ENCODE peak calls at places on chromosomes 6 and 20, in four cellular contexts. W is H9, E is cardiac muscle cell, I is epithelial cell of proximal tubule. F is an unnamed sample.

GRCh38 chr20:34045294-34045693 is 51.6 kb downstream of the RALY start:
- DNase-seq in W (no peak), I (no peak), E (peak; percentile 82), F (no peak)

GRCh38 chr6:84511929-84512328 is 252.5 kb downstream of the TBX18 start:
- DNase-seq in W (no peak), I (no peak), E (no peak), F (no peak)

GRCh38 chr6:69026243-69026642 is 391.2 kb downstream of the ADGRB3 start:
- DNase-seq in I (peak; percentile 52), E (no peak), W (no peak), F (no peak)

GRCh38 chr6:56435754-56436153 is 188.4 kb upstream of the COL21A1 start:
- DNase-seq in W (no peak), E (no peak), I (no peak), F (no peak)

GRCh38 chr6:131103296-131103695 is 32.0 kb upstream of the AKAP7 start:
- DNase-seq in I (no peak), W (no peak), E (no peak), F (no peak)

GRCh38 chr6:121884056-121884455 is 448.6 kb downstream of the GJA1 start:
- DNase-seq in E (no peak), W (no peak), I (no peak), F (no peak)

GRCh38 chr20:54257090-54257816 is 49.4 kb downstream of the PFDN4 start:
- DNase-seq in I (peak; percentile 87), W (no peak), E (peak; percentile 95), F (no peak)

GRCh38 chr6:144335914-144336313 is 50.8 kb downstream of the UTRN start:
- DNase-seq in W (no peak), E (no peak), I (no peak), F (no peak)

GRCh38 chr6:67630146-67630545 is 1004.9 kb upstream of the ADGRB3 start:
- DNase-seq in I (peak; percentile 7), W (no peak), E (peak; percentile 97), F (no peak)

GRCh38 chr6:165848099-165848461 is 185.0 kb upstream of the PDE10A start:
- DNase-seq in I (no peak), W (peak; percentile 55), E (no peak), F (peak; percentile 30)
- TF ChIP-seq CTCF in I (peak; percentile 30), W (peak; percentile 76), E (peak; percentile 28), F (peak; percentile 62)

GRCh38 chr6:35080016-35080680 is 61.0 kb downstream of the TCP11 start:
- DNase-seq in E (no peak), W (no peak), I (no peak), F (no peak)

GRCh38 chr6:35081426-35081851 is 59.7 kb downstream of the TCP11 start:
- DNase-seq in E (no peak), W (no peak), I (no peak), F (no peak)

GRCh38 chr6:35082046-35082732 is 59.0 kb downstream of the TCP11 start:
- DNase-seq in W (no peak), I (no peak), E (no peak), F (no peak)

GRCh38 chr6:35079311-35080000 is 61.7 kb downstream of the TCP11 start:
- DNase-seq in I (no peak), W (no peak), E (no peak), F (no peak)

DNA sequence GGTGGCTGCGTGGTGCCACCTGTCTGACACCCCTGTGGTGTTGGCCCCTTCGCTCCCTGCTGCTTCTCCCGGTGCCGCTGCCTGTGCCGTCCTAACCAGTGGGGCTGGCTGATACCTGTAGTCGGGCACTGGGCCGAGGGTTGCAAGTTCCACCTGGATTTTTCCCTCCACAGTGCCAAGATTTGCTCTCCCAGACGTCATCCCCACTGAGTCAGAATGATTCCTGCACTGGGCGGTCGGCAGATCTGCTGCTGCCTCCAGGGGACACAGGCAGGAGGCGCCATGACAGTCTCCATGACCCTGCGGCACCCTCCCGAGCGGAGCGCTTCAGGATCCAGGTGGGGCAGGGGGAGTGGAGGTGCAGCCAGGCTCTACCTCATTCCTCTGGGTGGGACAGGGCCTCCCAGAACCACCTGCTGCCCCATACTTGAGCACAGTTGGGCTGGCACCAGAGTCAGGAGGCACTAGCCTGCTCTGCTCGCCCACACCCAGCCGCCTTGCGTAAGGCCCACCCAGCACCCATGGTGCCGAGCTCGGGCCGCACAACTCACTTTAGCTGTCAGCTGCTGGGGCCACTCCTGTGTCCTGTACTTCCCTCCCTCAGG is 60.2 kb downstream of the TCP11 start:
- DNase-seq in I (no peak), W (no peak), E (no peak), F (no peak)
- TF ChIP-seq CTCF in I (no peak), W (no peak), E (no peak), F (no peak)

DNA sequence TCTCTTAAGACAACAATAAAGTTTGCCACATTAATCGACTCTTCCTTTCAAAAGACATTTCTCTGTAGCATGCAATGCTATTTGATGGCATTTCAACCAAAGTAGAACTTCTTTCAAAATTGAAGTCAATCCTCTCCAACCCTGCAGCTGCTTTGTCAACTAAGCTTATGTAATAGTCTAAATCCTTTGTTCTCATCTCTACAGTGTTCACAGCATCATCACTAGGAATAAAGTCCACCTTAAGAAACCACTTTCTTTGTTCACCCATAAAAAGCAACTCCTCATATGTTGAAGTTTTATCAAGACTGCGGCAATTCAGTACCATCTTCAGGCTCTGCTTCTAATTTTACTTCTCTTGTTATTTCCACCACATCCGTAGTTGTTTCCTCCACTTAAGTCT is 11.5 kb upstream of the BLOC1S5 start:
- DNase-seq in E (no peak), I (no peak), W (no peak), F (no peak)
- TF ChIP-seq CTCF in E (no peak), I (no peak), W (no peak), F (no peak)

DNA sequence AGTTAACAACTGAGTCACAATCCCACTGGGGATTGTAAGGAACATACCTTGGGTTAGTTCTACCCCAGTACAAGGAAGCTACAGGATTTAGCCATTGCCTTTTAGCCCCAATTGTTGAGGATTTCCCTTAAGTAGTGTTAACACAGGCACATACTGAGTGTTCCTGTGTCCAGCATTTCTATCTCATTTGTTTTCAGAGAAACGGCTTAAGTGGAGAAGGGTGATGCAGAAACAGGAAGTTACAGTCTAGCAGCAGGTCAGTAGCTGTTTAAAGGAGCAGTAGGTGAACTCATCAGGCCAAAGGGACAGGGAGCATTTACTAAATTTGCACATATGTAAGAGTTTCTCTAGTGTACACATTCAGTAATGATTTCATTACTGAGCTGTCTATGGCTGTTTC is 644.3 kb upstream of the GJE1 start:
- DNase-seq in E (peak; percentile 28), W (no peak), I (no peak), F (no peak)
- TF ChIP-seq CTCF in E (no peak), W (no peak), I (no peak), F (no peak)

GRCh38 chr6:18752278-18753057 is 365.3 kb downstream of the RNF144B start:
- DNase-seq in W (peak; percentile 33), I (no peak), E (no peak), F (no peak)

GRCh38 chr6:18742406-18742805 is 355.3 kb downstream of the RNF144B start:
- DNase-seq in W (no peak), I (no peak), E (peak; percentile 13), F (no peak)

GRCh38 chr6:18748314-18748713 is 361.2 kb downstream of the RNF144B start:
- DNase-seq in E (no peak), W (no peak), I (no peak), F (no peak)

GRCh38 chr6:18741741-18742140 is 354.6 kb downstream of the RNF144B start:
- DNase-seq in I (no peak), W (no peak), E (no peak), F (no peak)

DNA sequence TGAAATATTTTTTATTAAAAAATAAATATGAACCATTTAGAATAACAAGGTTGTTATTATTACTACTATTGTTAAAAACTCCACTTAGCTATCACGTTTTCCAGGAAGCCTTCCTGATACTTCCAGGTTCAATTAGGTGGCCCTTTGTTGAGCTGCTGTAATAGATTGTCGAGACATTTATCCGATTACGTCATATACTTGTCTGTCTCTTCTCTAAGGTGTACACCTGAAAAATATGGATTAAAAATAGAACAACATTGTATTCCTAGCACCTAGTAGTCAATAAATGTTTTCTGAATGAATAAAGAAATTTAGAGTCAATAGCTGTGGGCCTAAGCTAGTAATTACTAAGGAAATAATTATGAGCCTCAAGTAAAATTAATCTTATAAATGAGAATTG is 359.6 kb downstream of the RNF144B start:
- DNase-seq in E (no peak), W (no peak), I (no peak), F (no peak)
- TF ChIP-seq CTCF in E (no peak), W (no peak), I (no peak), F (no peak)

DNA sequence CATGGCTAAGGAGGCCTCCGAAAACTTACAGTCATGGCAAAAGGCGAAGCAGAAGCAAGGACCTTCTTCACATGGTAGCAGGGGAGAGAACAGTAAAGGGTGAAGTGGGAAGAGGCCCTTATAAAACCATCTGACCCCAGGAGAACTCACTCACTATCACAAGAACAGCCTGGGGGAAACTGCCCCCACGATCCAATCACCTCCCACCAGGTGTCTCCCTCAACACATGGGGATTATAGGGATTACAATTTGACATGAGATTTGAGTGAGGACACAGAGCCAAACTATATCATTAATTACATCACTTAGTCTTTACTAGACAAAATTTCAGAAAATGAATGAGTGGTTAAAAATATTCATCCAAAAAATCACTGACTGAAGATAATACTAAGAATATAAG is 453.6 kb downstream of the COL12A1 start:
- DNase-seq in E (no peak), W (no peak), I (no peak), F (peak; percentile 12)
- TF ChIP-seq CTCF in E (no peak), W (peak; percentile 48), I (peak; percentile 56), F (no peak)

GRCh38 chr20:50238081-50238800 is 47.6 kb downstream of the CEBPB start:
- DNase-seq in W (no peak), E (no peak), I (no peak), F (peak; percentile 24)
- TF ChIP-seq CTCF in W (peak; percentile 19), E (no peak), I (no peak), F (no peak)

GRCh38 chr6:118736351-118736750 is 85.0 kb upstream of the CEP85L start:
- DNase-seq in I (no peak), W (no peak), E (no peak), F (no peak)

GRCh38 chr6:118739976-118740771 is 88.8 kb upstream of the CEP85L start:
- DNase-seq in I (no peak), E (peak; percentile 45), W (no peak), F (no peak)

GRCh38 chr6:118735320-118735719 is 83.9 kb upstream of the CEP85L start:
- DNase-seq in I (no peak), W (peak; percentile 69), E (peak; percentile 29), F (peak; percentile 26)
- TF ChIP-seq CTCF in I (peak; percentile 68), W (peak; percentile 70), E (peak; percentile 63), F (peak; percentile 40)